ENCODE peak calls at places on chromosomes 11 and 22, in five cellular contexts. One of them, this sample, is unnamed.

GRCh38 chr22:43218786-43219185 is 31.9 kb upstream of the TTLL12 start:
- DNase-seq in activated T-cell treated with anti-CD3 and anti-CD28 coated beads for 24 hours: no peak
- DNase-seq in AG09319: no peak
- DNase-seq in NCI-H774: no peak
- DNase-seq in NCI-H1417: no peak
- DNase-seq in this sample: no peak

GRCh38 chr11:2166091-2166851 is 5.3 kb upstream of the INS start:
- DNase-seq in activated T-cell treated with anti-CD3 and anti-CD28 coated beads for 24 hours: no peak
- DNase-seq in AG09319: no peak
- DNase-seq in NCI-H774: no peak
- DNase-seq in NCI-H1417: peak; percentile 60
- DNase-seq in this sample: peak; percentile 75

GRCh38 chr22:25509391-25509791 is 55.1 kb upstream of the GRK3 start:
- DNase-seq in activated T-cell treated with anti-CD3 and anti-CD28 coated beads for 24 hours: no peak
- DNase-seq in AG09319: no peak
- DNase-seq in NCI-H774: no peak
- DNase-seq in NCI-H1417: no peak
- DNase-seq in this sample: no peak

GRCh38 chr11:111312076-111312475 is 13.7 kb downstream of the POU2AF3 start:
- DNase-seq in activated T-cell treated with anti-CD3 and anti-CD28 coated beads for 24 hours: no peak
- DNase-seq in AG09319: no peak
- DNase-seq in NCI-H774: no peak
- DNase-seq in NCI-H1417: no peak
- DNase-seq in this sample: no peak

GRCh38 chr22:32574957-32575893 is 100.6 kb downstream of the FBXO7 start:
- DNase-seq in activated T-cell treated with anti-CD3 and anti-CD28 coated beads for 24 hours: no peak
- DNase-seq in AG09319: no peak
- DNase-seq in NCI-H774: no peak
- DNase-seq in NCI-H1417: no peak
- DNase-seq in this sample: peak; percentile 15

GRCh38 chr11:124754309-124754708 is 2.3 kb upstream of the VSIG2 start:
- DNase-seq in activated T-cell treated with anti-CD3 and anti-CD28 coated beads for 24 hours: no peak
- DNase-seq in AG09319: no peak
- DNase-seq in NCI-H774: no peak
- DNase-seq in NCI-H1417: no peak
- DNase-seq in this sample: no peak

GRCh38 chr11:15761235-15761634 is 595.1 kb downstream of the SOX6 start:
- DNase-seq in activated T-cell treated with anti-CD3 and anti-CD28 coated beads for 24 hours: no peak
- DNase-seq in AG09319: no peak
- DNase-seq in NCI-H774: no peak
- DNase-seq in NCI-H1417: no peak
- DNase-seq in this sample: peak; percentile 23

GRCh38 chr11:110311783-110312578 is 15.6 kb upstream of the RDX start:
- DNase-seq in activated T-cell treated with anti-CD3 and anti-CD28 coated beads for 24 hours: no peak
- DNase-seq in AG09319: no peak
- DNase-seq in NCI-H774: no peak
- DNase-seq in NCI-H1417: no peak
- DNase-seq in this sample: no peak

GRCh38 chr11:124798991-124799383 is 1.2 kb downstream of the MSANTD2 start:
- DNase-seq in activated T-cell treated with anti-CD3 and anti-CD28 coated beads for 24 hours: no peak
- DNase-seq in AG09319: peak; percentile 28
- DNase-seq in NCI-H774: no peak
- DNase-seq in NCI-H1417: peak; percentile 65
- DNase-seq in this sample: peak; percentile 36

GRCh38 chr11:3984896-3985295 is 109.7 kb upstream of the RRM1 start:
- DNase-seq in activated T-cell treated with anti-CD3 and anti-CD28 coated beads for 24 hours: peak; percentile 16
- DNase-seq in AG09319: no peak
- DNase-seq in NCI-H774: no peak
- DNase-seq in NCI-H1417: no peak
- DNase-seq in this sample: no peak

GRCh38 chr22:31944700-31945477 is 554 bp downstream of the YWHAH start:
- DNase-seq in activated T-cell treated with anti-CD3 and anti-CD28 coated beads for 24 hours: peak; percentile 22
- DNase-seq in AG09319: no peak
- DNase-seq in NCI-H774: no peak
- DNase-seq in NCI-H1417: peak; percentile 67
- DNase-seq in this sample: peak; percentile 56

GRCh38 chr11:75105462-75105925 is 8.8 kb upstream of the OR2AT4 start:
- DNase-seq in activated T-cell treated with anti-CD3 and anti-CD28 coated beads for 24 hours: no peak
- DNase-seq in AG09319: no peak
- DNase-seq in NCI-H774: peak; percentile 22
- DNase-seq in NCI-H1417: peak; percentile 47
- DNase-seq in this sample: no peak

GRCh38 chr11:117375960-117376359 is 48.3 kb downstream of the CEP164 start:
- DNase-seq in activated T-cell treated with anti-CD3 and anti-CD28 coated beads for 24 hours: no peak
- DNase-seq in AG09319: no peak
- DNase-seq in NCI-H774: no peak
- DNase-seq in NCI-H1417: peak; percentile 82
- DNase-seq in this sample: no peak

GRCh38 chr11:132438418-132438817 is 1068.0 kb downstream of the NTM start:
- DNase-seq in activated T-cell treated with anti-CD3 and anti-CD28 coated beads for 24 hours: no peak
- DNase-seq in AG09319: no peak
- DNase-seq in NCI-H774: no peak
- DNase-seq in NCI-H1417: no peak
- DNase-seq in this sample: no peak

GRCh38 chr11:33770236-33770635 is 4.1 kb downstream of the FBXO3 start:
- DNase-seq in activated T-cell treated with anti-CD3 and anti-CD28 coated beads for 24 hours: no peak
- DNase-seq in AG09319: no peak
- DNase-seq in NCI-H774: no peak
- DNase-seq in NCI-H1417: no peak
- DNase-seq in this sample: no peak

GRCh38 chr22:30864441-30865420 is 103.8 kb downstream of the MORC2 start:
- DNase-seq in activated T-cell treated with anti-CD3 and anti-CD28 coated beads for 24 hours: no peak
- DNase-seq in AG09319: no peak
- DNase-seq in NCI-H774: no peak
- DNase-seq in NCI-H1417: no peak
- DNase-seq in this sample: peak; percentile 0

GRCh38 chr11:8209208-8209807 is 40.5 kb upstream of the RIC3 start:
- DNase-seq in activated T-cell treated with anti-CD3 and anti-CD28 coated beads for 24 hours: peak; percentile 13
- DNase-seq in AG09319: no peak
- DNase-seq in NCI-H774: no peak
- DNase-seq in NCI-H1417: no peak
- DNase-seq in this sample: no peak

GRCh38 chr11:65503923-65504670 is 5.3 kb downstream of the MALAT1 start:
- DNase-seq in activated T-cell treated with anti-CD3 and anti-CD28 coated beads for 24 hours: no peak
- DNase-seq in AG09319: no peak
- DNase-seq in NCI-H774: no peak
- DNase-seq in NCI-H1417: peak; percentile 63
- DNase-seq in this sample: peak; percentile 42

GRCh38 chr11:62433141-62433543 is 14.3 kb downstream of the SCGB1A1 start:
- DNase-seq in activated T-cell treated with anti-CD3 and anti-CD28 coated beads for 24 hours: no peak
- DNase-seq in AG09319: no peak
- DNase-seq in NCI-H774: no peak
- DNase-seq in NCI-H1417: no peak
- DNase-seq in this sample: no peak

GRCh38 chr11:9103542-9104276 is 12.3 kb upstream of the SCUBE2 start:
- DNase-seq in activated T-cell treated with anti-CD3 and anti-CD28 coated beads for 24 hours: no peak
- DNase-seq in AG09319: no peak
- DNase-seq in NCI-H774: no peak
- DNase-seq in NCI-H1417: no peak
- DNase-seq in this sample: no peak

GRCh38 chr11:24239016-24239720 is 257.7 kb upstream of the LUZP2 start:
- DNase-seq in activated T-cell treated with anti-CD3 and anti-CD28 coated beads for 24 hours: no peak
- DNase-seq in AG09319: peak; percentile 7
- DNase-seq in NCI-H774: no peak
- DNase-seq in NCI-H1417: no peak
- DNase-seq in this sample: no peak

GRCh38 chr22:48613566-48614200 is 1214.0 kb downstream of the BRD1 start:
- DNase-seq in activated T-cell treated with anti-CD3 and anti-CD28 coated beads for 24 hours: no peak
- DNase-seq in AG09319: no peak
- DNase-seq in NCI-H774: no peak
- DNase-seq in NCI-H1417: no peak
- DNase-seq in this sample: no peak

GRCh38 chr22:45430871-45431270 is 17.4 kb downstream of the RIBC2 start:
- DNase-seq in activated T-cell treated with anti-CD3 and anti-CD28 coated beads for 24 hours: no peak
- DNase-seq in AG09319: no peak
- DNase-seq in NCI-H774: no peak
- DNase-seq in NCI-H1417: no peak
- DNase-seq in this sample: no peak

GRCh38 chr22:41722496-41722895 is 23.2 kb downstream of the MEI1 start:
- DNase-seq in activated T-cell treated with anti-CD3 and anti-CD28 coated beads for 24 hours: no peak
- DNase-seq in AG09319: no peak
- DNase-seq in NCI-H774: no peak
- DNase-seq in NCI-H1417: no peak
- DNase-seq in this sample: no peak

GRCh38 chr11:90176069-90176468 is 41.6 kb downstream of the NAALAD2 start:
- DNase-seq in activated T-cell treated with anti-CD3 and anti-CD28 coated beads for 24 hours: no peak
- DNase-seq in AG09319: no peak
- DNase-seq in NCI-H774: no peak
- DNase-seq in NCI-H1417: no peak
- DNase-seq in this sample: no peak

GRCh38 chr11:3916962-3917361 is 61.5 kb downstream of the STIM1 start:
- DNase-seq in activated T-cell treated with anti-CD3 and anti-CD28 coated beads for 24 hours: peak; percentile 17
- DNase-seq in AG09319: no peak
- DNase-seq in NCI-H774: no peak
- DNase-seq in NCI-H1417: no peak
- DNase-seq in this sample: no peak

GRCh38 chr11:10990637-10991036 is 132.8 kb upstream of the ZBED5 start:
- DNase-seq in activated T-cell treated with anti-CD3 and anti-CD28 coated beads for 24 hours: no peak
- DNase-seq in AG09319: no peak
- DNase-seq in NCI-H774: no peak
- DNase-seq in NCI-H1417: no peak
- DNase-seq in this sample: no peak

GRCh38 chr11:125287467-125288232 is 123.1 kb downstream of the PKNOX2 start:
- DNase-seq in activated T-cell treated with anti-CD3 and anti-CD28 coated beads for 24 hours: no peak
- DNase-seq in AG09319: no peak
- DNase-seq in NCI-H774: no peak
- DNase-seq in NCI-H1417: peak; percentile 23
- DNase-seq in this sample: no peak

GRCh38 chr22:50184004-50184461 is 1.7 kb upstream of the TRABD start:
- DNase-seq in activated T-cell treated with anti-CD3 and anti-CD28 coated beads for 24 hours: no peak
- DNase-seq in AG09319: peak; percentile 23
- DNase-seq in NCI-H774: no peak
- DNase-seq in NCI-H1417: no peak
- DNase-seq in this sample: no peak

GRCh38 chr11:118079507-118079906 is 2.6 kb downstream of the TMPRSS4 start:
- DNase-seq in activated T-cell treated with anti-CD3 and anti-CD28 coated beads for 24 hours: no peak
- DNase-seq in AG09319: no peak
- DNase-seq in NCI-H774: no peak
- DNase-seq in NCI-H1417: no peak
- DNase-seq in this sample: no peak

GRCh38 chr11:128394436-128395089 is 192.8 kb downstream of the ETS1 start:
- DNase-seq in activated T-cell treated with anti-CD3 and anti-CD28 coated beads for 24 hours: no peak
- DNase-seq in AG09319: no peak
- DNase-seq in NCI-H774: no peak
- DNase-seq in NCI-H1417: no peak
- DNase-seq in this sample: no peak

GRCh38 chr11:117786099-117786870 is 10.7 kb downstream of the DSCAML1 start:
- DNase-seq in activated T-cell treated with anti-CD3 and anti-CD28 coated beads for 24 hours: no peak
- DNase-seq in AG09319: no peak
- DNase-seq in NCI-H774: no peak
- DNase-seq in NCI-H1417: peak; percentile 79
- DNase-seq in this sample: no peak

GRCh38 chr11:110160016-110160415 is 66.8 kb downstream of the ZC3H12C start:
- DNase-seq in activated T-cell treated with anti-CD3 and anti-CD28 coated beads for 24 hours: no peak
- DNase-seq in AG09319: no peak
- DNase-seq in NCI-H774: no peak
- DNase-seq in NCI-H1417: no peak
- DNase-seq in this sample: no peak

GRCh38 chr11:75265851-75266531 is 25.4 kb downstream of the TPBGL start:
- DNase-seq in activated T-cell treated with anti-CD3 and anti-CD28 coated beads for 24 hours: no peak
- DNase-seq in AG09319: no peak
- DNase-seq in NCI-H774: no peak
- DNase-seq in NCI-H1417: no peak
- DNase-seq in this sample: no peak

GRCh38 chr11:11312738-11313137 is 40.3 kb downstream of the CSNK2A3 start:
- DNase-seq in activated T-cell treated with anti-CD3 and anti-CD28 coated beads for 24 hours: no peak
- DNase-seq in AG09319: no peak
- DNase-seq in NCI-H774: no peak
- DNase-seq in NCI-H1417: peak; percentile 10
- DNase-seq in this sample: no peak

GRCh38 chr11:79393362-79394043 is 47.3 kb downstream of the TENM4 start:
- DNase-seq in activated T-cell treated with anti-CD3 and anti-CD28 coated beads for 24 hours: no peak
- DNase-seq in AG09319: no peak
- DNase-seq in NCI-H774: no peak
- DNase-seq in NCI-H1417: peak; percentile 81
- DNase-seq in this sample: peak; percentile 77

GRCh38 chr22:45318558-45319318 is 9.0 kb downstream of the FAM118A start:
- DNase-seq in activated T-cell treated with anti-CD3 and anti-CD28 coated beads for 24 hours: no peak
- DNase-seq in AG09319: no peak
- DNase-seq in NCI-H774: no peak
- DNase-seq in NCI-H1417: no peak
- DNase-seq in this sample: no peak

GRCh38 chr11:75966546-75967287 is 151.7 kb downstream of the UVRAG start:
- DNase-seq in activated T-cell treated with anti-CD3 and anti-CD28 coated beads for 24 hours: no peak
- DNase-seq in AG09319: peak; percentile 64
- DNase-seq in NCI-H774: no peak
- DNase-seq in NCI-H1417: no peak
- DNase-seq in this sample: no peak

This sample was measured in HAP-1.